ENCODE peak calls at places on chromosomes 7 and 10, in ten cellular contexts. C, H, M, A, J, Z, P, Q, X and D are unnamed samples.

GRCh38 chr10:123147635-123148413 is at the start of gene HMX2:
- DNase-seq in C (no peak), H (peak), M (no peak), A (no peak), J (peak), Z (no peak), P (peak), Q (no peak), X (no peak), D (peak)

GRCh38 chr7:110521357-110521756 is 569.6 kb upstream of the LRRN3 start:
- DNase-seq in C (no peak), H (no peak), M (no peak), A (no peak), J (no peak), Z (no peak), P (no peak), Q (no peak), X (no peak), D (no peak)

GRCh38 chr7:42678315-42678714 is 233.6 kb downstream of the C7orf25 start:
- DNase-seq in C (no peak), H (no peak), M (no peak), A (no peak), J (no peak), Z (no peak), P (no peak), Q (no peak), X (no peak), D (no peak)

GRCh38 chr10:63120554-63120953 is 12.6 kb upstream of the NRBF2 start:
- DNase-seq in C (peak), H (no peak), M (no peak), A (no peak), J (no peak), Z (no peak), P (no peak), Q (no peak), X (no peak), D (no peak)

GRCh38 chr7:12289996-12290395 is 78.9 kb downstream of the TMEM106B start:
- DNase-seq in C (no peak), H (no peak), M (no peak), A (no peak), J (no peak), Z (no peak), P (no peak), Q (no peak), X (no peak), D (no peak)

GRCh38 chr10:126702181-126702580 is 31.7 kb upstream of the C10orf90 start:
- DNase-seq in C (peak), H (no peak), M (no peak), A (no peak), J (no peak), Z (no peak), P (no peak), Q (no peak), X (no peak), D (no peak)

GRCh38 chr10:7071421-7071820 is 339.4 kb downstream of the SFMBT2 start:
- DNase-seq in C (no peak), H (no peak), M (no peak), A (no peak), J (no peak), Z (no peak), P (no peak), Q (no peak), X (no peak), D (no peak)

GRCh38 chr10:99621454-99622246 is 1.4 kb upstream of the SLC25A28 start:
- DNase-seq in C (peak), H (no peak), M (no peak), A (no peak), J (no peak), Z (no peak), P (no peak), Q (no peak), X (no peak), D (no peak)

GRCh38 chr10:13390604-13391522 is 42.8 kb upstream of the SEPHS1 start:
- DNase-seq in C (peak), H (no peak), M (no peak), A (no peak), J (no peak), Z (no peak), P (peak), Q (peak), X (no peak), D (no peak)